ENCODE peak calls at places on chromosomes 1 and 21, in six cellular contexts. E is HT-29; V is heart right ventricle; H is stromal cell of bone marrow; O is activated T-cell treated with anti-CD3 and anti-CD28 coated beads, Interleukin-2, amount 50 U/mL, for 1 hour; M is H7. X is an unnamed sample.

GRCh38 chr21:31741116-31741515 is 9.2 kb upstream of the SCAF4 start:
- DNase-seq in H (no peak), E (no peak), V (no peak), M (no peak), O (no peak), X (no peak)

GRCh38 chr1:173733912-173734311 is 19.1 kb downstream of the KLHL20 start:
- DNase-seq in E (no peak), V (no peak), M (no peak), O (no peak), H (no peak), X (no peak)

GRCh38 chr1:186454996-186455395 is 5.9 kb downstream of the PDC start:
- DNase-seq in V (no peak), M (no peak), O (no peak), H (no peak), E (no peak), X (no peak)

GRCh38 chr21:17002628-17003027 is 510.2 kb upstream of the CXADR start:
- DNase-seq in M (no peak), H (no peak), O (no peak), E (no peak), V (no peak), X (no peak)

GRCh38 chr1:36304970-36305914 is 926 bp upstream of the SH3D21 start:
- DNase-seq in M (no peak), O (no peak), E (peak), H (no peak), V (no peak), X (no peak)

GRCh38 chr1:37323486-37324377 is 150.6 kb upstream of the ZC3H12A start:
- DNase-seq in H (no peak), O (no peak), E (peak), M (peak), V (no peak), X (peak)

GRCh38 chr1:226475112-226475511 is 67.2 kb upstream of the PARP1 start:
- DNase-seq in M (no peak), O (no peak), H (no peak), V (no peak), E (no peak), X (no peak)

GRCh38 chr1:181010789-181011188 is 11.9 kb downstream of the STX6 start:
- DNase-seq in E (no peak), H (no peak), M (no peak), V (no peak), O (no peak), X (peak)

GRCh38 chr21:17775431-17776126 is 43.6 kb downstream of the C21orf91 start:
- DNase-seq in E (no peak), H (no peak), V (no peak), M (no peak), O (peak), X (no peak)

GRCh38 chr1:161215079-161215478 is at the start of gene FCER1G:
- DNase-seq in O (no peak), V (peak), H (no peak), E (no peak), M (no peak), X (no peak)

GRCh38 chr1:231663211-231663792 is 36.7 kb downstream of the DISC1 start:
- DNase-seq in O (no peak), M (no peak), H (no peak), V (no peak), E (no peak), X (no peak)

GRCh38 chr1:12565094-12565965 is 52.7 kb downstream of the DHRS3 start:
- DNase-seq in O (no peak), V (no peak), H (no peak), E (no peak), M (no peak), X (peak)

GRCh38 chr1:59750612-59751395 is 63.9 kb upstream of the HOOK1 start:
- DNase-seq in E (no peak), V (no peak), M (no peak), O (no peak), H (peak), X (peak)

GRCh38 chr1:8871965-8872399 is 6.5 kb downstream of the ENO1 start:
- DNase-seq in V (no peak), M (no peak), O (no peak), E (no peak), H (no peak), X (no peak)

GRCh38 chr1:92817986-92818764 is 13.7 kb upstream of the RPL5 start:
- DNase-seq in M (peak), H (no peak), O (no peak), V (no peak), E (peak), X (peak)

GRCh38 chr1:61120998-61121397 is 38.6 kb downstream of the NFIA start:
- DNase-seq in V (no peak), M (no peak), E (no peak), O (no peak), H (no peak), X (peak)

GRCh38 chr1:94971491-94971924 is 44.6 kb upstream of the CNN3 start:
- DNase-seq in E (no peak), M (no peak), O (no peak), H (peak), V (no peak), X (peak)

GRCh38 chr1:168821434-168821833 is 92.4 kb upstream of the DPT start:
- DNase-seq in M (no peak), E (no peak), O (no peak), H (no peak), V (no peak), X (no peak)

GRCh38 chr1:209651148-209651547 is 1.1 kb downstream of the LAMB3 start:
- DNase-seq in O (peak), E (peak), H (peak), V (peak), M (no peak), X (peak)

GRCh38 chr1:198669023-198669698 is 30.3 kb downstream of the PTPRC start:
- DNase-seq in E (peak), M (no peak), O (no peak), H (peak), V (no peak), X (peak)

GRCh38 chr1:93000751-93001175 is 39.5 kb upstream of the DIPK1A start:
- DNase-seq in H (no peak), O (no peak), E (no peak), V (no peak), M (no peak), X (peak)

GRCh38 chr1:11691928-11692711 is 610 bp downstream of the DRAXIN start:
- DNase-seq in H (no peak), V (no peak), E (no peak), M (peak), O (no peak), X (no peak)

GRCh38 chr21:32412162-32412997 is at the start of gene EVA1C:
- DNase-seq in V (peak), O (peak), E (peak), H (no peak), M (peak), X (peak)

X was measured in GM03348.